ENCODE peak calls at places on chromosomes 13 and 19, in four cellular contexts. One of them, this sample, is unnamed.

GRCh38 chr13:29270536-29271045 is 324.9 kb downstream of the SLC7A1 start:
- DNase-seq in GM12878: no peak
- DNase-seq in IMR-90: no peak
- DNase-seq in H1: no peak
- DNase-seq in this sample: no peak

GRCh38 chr19:13122980-13123957 is 5.2 kb downstream of the NACC1 start:
- DNase-seq in GM12878: no peak
- DNase-seq in IMR-90: no peak
- DNase-seq in H1: no peak
- DNase-seq in this sample: no peak

GRCh38 chr19:49507803-49508494 is 4.5 kb upstream of the FCGRT start:
- DNase-seq in GM12878: no peak
- DNase-seq in IMR-90: no peak
- DNase-seq in H1: no peak
- DNase-seq in this sample: no peak

GRCh38 chr13:25847635-25848616 is 203.9 kb downstream of the SHISA2 start:
- DNase-seq in GM12878: no peak
- DNase-seq in IMR-90: no peak
- DNase-seq in H1: no peak
- DNase-seq in this sample: no peak

GRCh38 chr13:44263920-44264610 is 109.6 kb upstream of the SERP2 start:
- DNase-seq in GM12878: no peak
- DNase-seq in IMR-90: peak
- DNase-seq in H1: no peak
- DNase-seq in this sample: no peak

GRCh38 chr13:51805925-51806324 is 2.0 kb upstream of the DHRS12 start:
- DNase-seq in GM12878: no peak
- DNase-seq in IMR-90: no peak
- DNase-seq in H1: no peak
- DNase-seq in this sample: no peak

GRCh38 chr13:26957163-26957562 is 196.6 kb upstream of the GPR12 start:
- DNase-seq in GM12878: no peak
- DNase-seq in IMR-90: no peak
- DNase-seq in H1: no peak
- DNase-seq in this sample: no peak

GRCh38 chr13:106617561-106617960 is 49.6 kb upstream of the ARGLU1 start:
- DNase-seq in GM12878: no peak
- DNase-seq in IMR-90: peak
- DNase-seq in H1: no peak
- DNase-seq in this sample: no peak

GRCh38 chr13:111620586-111620985 is 300.1 kb downstream of the TEX29 start:
- DNase-seq in GM12878: no peak
- DNase-seq in IMR-90: no peak
- DNase-seq in H1: no peak
- DNase-seq in this sample: no peak

GRCh38 chr19:48779636-48780035 is 24.3 kb downstream of the FGF21 start:
- DNase-seq in GM12878: no peak
- DNase-seq in IMR-90: no peak
- DNase-seq in H1: no peak
- DNase-seq in this sample: peak

GRCh38 chr13:104008571-104009435 is 942.6 kb upstream of the SLC10A2 start:
- DNase-seq in GM12878: no peak
- DNase-seq in IMR-90: peak
- DNase-seq in H1: no peak
- DNase-seq in this sample: no peak

GRCh38 chr19:8305798-8306197 is 2.4 kb downstream of the CD320 start:
- DNase-seq in GM12878: no peak
- DNase-seq in IMR-90: no peak
- DNase-seq in H1: no peak
- DNase-seq in this sample: no peak

GRCh38 chr19:9981406-9982260 is 28.7 kb downstream of the COL5A3 start:
- DNase-seq in GM12878: no peak
- DNase-seq in IMR-90: no peak
- DNase-seq in H1: no peak
- DNase-seq in this sample: no peak

GRCh38 chr19:39595950-39596349 is 6.4 kb upstream of the LGALS13 start:
- DNase-seq in GM12878: no peak
- DNase-seq in IMR-90: no peak
- DNase-seq in H1: no peak
- DNase-seq in this sample: no peak

GRCh38 chr19:33514885-33515485 is 6.6 kb downstream of the PEPD start:
- DNase-seq in GM12878: no peak
- DNase-seq in IMR-90: peak
- DNase-seq in H1: no peak
- DNase-seq in this sample: no peak

GRCh38 chr19:45098521-45099464 is 5.8 kb downstream of the PPP1R37 start:
- DNase-seq in GM12878: no peak
- DNase-seq in IMR-90: peak
- DNase-seq in H1: no peak
- DNase-seq in this sample: no peak

GRCh38 chr19:6459356-6460098 is at the start of gene SLC25A23:
- DNase-seq in GM12878: peak
- DNase-seq in IMR-90: peak
- DNase-seq in H1: peak
- DNase-seq in this sample: peak

GRCh38 chr19:51509823-51510660 is 8.4 kb upstream of the SIGLEC12 start:
- DNase-seq in GM12878: no peak
- DNase-seq in IMR-90: no peak
- DNase-seq in H1: no peak
- DNase-seq in this sample: peak

GRCh38 chr13:64234255-64234654 is 2818.6 kb upstream of the PCDH20 start:
- DNase-seq in GM12878: no peak
- DNase-seq in IMR-90: peak
- DNase-seq in H1: no peak
- DNase-seq in this sample: no peak

GRCh38 chr13:33125821-33126570 is 109.8 kb downstream of the KL start:
- DNase-seq in GM12878: no peak
- DNase-seq in IMR-90: peak
- DNase-seq in H1: no peak
- DNase-seq in this sample: no peak

GRCh38 chr13:76974618-76974975 is 17.3 kb upstream of the CLN5 start:
- DNase-seq in GM12878: no peak
- DNase-seq in IMR-90: no peak
- DNase-seq in H1: no peak
- DNase-seq in this sample: no peak

GRCh38 chr19:821228-821975 is at the start of gene PLPPR3:
- DNase-seq in GM12878: no peak
- DNase-seq in IMR-90: no peak
- DNase-seq in H1: peak
- DNase-seq in this sample: peak

GRCh38 chr13:78160793-78161192 is 242.2 kb upstream of the EDNRB start:
- DNase-seq in GM12878: no peak
- DNase-seq in IMR-90: peak
- DNase-seq in H1: no peak
- DNase-seq in this sample: no peak

GRCh38 chr19:35344511-35345031 is 3.1 kb upstream of the FFAR1 start:
- DNase-seq in GM12878: no peak
- DNase-seq in IMR-90: no peak
- DNase-seq in H1: peak
- DNase-seq in this sample: no peak

GRCh38 chr19:55593096-55593772 is 6.1 kb downstream of the FIZ1 start:
- DNase-seq in GM12878: no peak
- DNase-seq in IMR-90: no peak
- DNase-seq in H1: no peak
- DNase-seq in this sample: no peak

GRCh38 chr13:32911506-32911905 is 104.7 kb upstream of the KL start:
- DNase-seq in GM12878: no peak
- DNase-seq in IMR-90: peak
- DNase-seq in H1: no peak
- DNase-seq in this sample: peak

GRCh38 chr19:58054792-58055482 is 4.1 kb upstream of the ZNF135 start:
- DNase-seq in GM12878: no peak
- DNase-seq in IMR-90: peak
- DNase-seq in H1: peak
- DNase-seq in this sample: no peak

GRCh38 chr13:99969934-99970760 is 1.4 kb downstream of the ZIC5 start:
- DNase-seq in GM12878: no peak
- DNase-seq in IMR-90: no peak
- DNase-seq in H1: peak
- DNase-seq in this sample: peak

GRCh38 chr19:51440846-51441409 is 17.3 kb downstream of the SIGLEC8 start:
- DNase-seq in GM12878: no peak
- DNase-seq in IMR-90: no peak
- DNase-seq in H1: no peak
- DNase-seq in this sample: peak

GRCh38 chr19:46411088-46412033 is 2.0 kb downstream of the CCDC8 start:
- DNase-seq in GM12878: no peak
- DNase-seq in IMR-90: no peak
- DNase-seq in H1: no peak
- DNase-seq in this sample: peak

GRCh38 chr19:41920878-41921277 is 7.4 kb downstream of the ERFL start:
- DNase-seq in GM12878: no peak
- DNase-seq in IMR-90: no peak
- DNase-seq in H1: no peak
- DNase-seq in this sample: no peak

GRCh38 chr13:106561551-106562170 is 6.3 kb downstream of the ARGLU1 start:
- DNase-seq in GM12878: peak
- DNase-seq in IMR-90: peak
- DNase-seq in H1: no peak
- DNase-seq in this sample: no peak

GRCh38 chr13:59464926-59465325 is 698.8 kb downstream of the DIAPH3 start:
- DNase-seq in GM12878: no peak
- DNase-seq in IMR-90: no peak
- DNase-seq in H1: no peak
- DNase-seq in this sample: no peak

GRCh38 chr19:46944123-46944718 is 75.4 kb upstream of the NPAS1 start:
- DNase-seq in GM12878: no peak
- DNase-seq in IMR-90: no peak
- DNase-seq in H1: no peak
- DNase-seq in this sample: no peak

DNA sequence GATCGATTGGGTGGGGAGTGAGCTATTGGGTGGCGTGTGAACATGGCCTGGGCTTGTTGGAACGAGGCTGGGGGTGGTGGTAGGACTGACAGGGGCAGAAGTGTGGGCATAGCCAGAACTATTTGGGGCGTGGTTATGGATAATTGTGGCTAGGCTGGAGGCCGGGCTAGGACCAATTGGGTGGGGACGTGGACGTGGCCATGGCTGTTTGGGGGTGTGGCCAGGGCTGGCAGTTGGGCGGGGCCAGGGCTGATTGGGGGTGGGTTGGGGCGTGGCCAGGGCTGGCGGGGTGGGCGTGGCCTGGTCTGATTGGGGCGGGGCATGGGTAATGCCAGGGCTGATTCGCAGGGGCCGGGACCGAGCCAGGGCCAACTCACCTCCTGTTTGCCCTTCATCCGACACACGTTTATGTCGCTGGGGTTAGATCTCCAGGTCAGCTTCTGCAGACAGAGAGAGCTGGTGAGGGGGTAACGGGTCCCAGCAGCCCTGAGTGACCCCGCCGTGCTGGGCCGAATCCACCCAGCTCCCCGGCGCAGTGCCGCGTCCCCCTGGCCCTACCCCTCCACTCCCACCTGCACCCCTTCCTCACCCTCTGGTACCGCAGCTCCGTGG is 2.8 kb downstream of the SEMA6B start:
- DNase-seq in GM12878: no peak
- DNase-seq in IMR-90: no peak
- DNase-seq in H1: peak
- DNase-seq in this sample: peak
- TF ChIP-seq CHD1 in GM12878: no peak
- TF ChIP-seq CHD1 in IMR-90: no peak
- TF ChIP-seq CHD1 in H1: no peak
- TF ChIP-seq CHD1 in this sample: no peak

GRCh38 chr13:20667857-20668256 is 35.6 kb upstream of the IL17D start:
- DNase-seq in GM12878: no peak
- DNase-seq in IMR-90: peak
- DNase-seq in H1: no peak
- DNase-seq in this sample: no peak

GRCh38 chr13:20666948-20667347 is 36.6 kb upstream of the IL17D start:
- DNase-seq in GM12878: no peak
- DNase-seq in IMR-90: no peak
- DNase-seq in H1: no peak
- DNase-seq in this sample: no peak

GRCh38 chr13:20658451-20658850 is 45.0 kb upstream of the IL17D start:
- DNase-seq in GM12878: no peak
- DNase-seq in IMR-90: no peak
- DNase-seq in H1: no peak
- DNase-seq in this sample: no peak

GRCh38 chr13:20669162-20669561 is 34.3 kb upstream of the IL17D start:
- DNase-seq in GM12878: peak
- DNase-seq in IMR-90: no peak
- DNase-seq in H1: no peak
- DNase-seq in this sample: no peak

GRCh38 chr13:20664304-20664703 is 39.2 kb upstream of the IL17D start:
- DNase-seq in GM12878: no peak
- DNase-seq in IMR-90: no peak
- DNase-seq in H1: no peak
- DNase-seq in this sample: no peak
- TF ChIP-seq CHD1 in GM12878: no peak
- TF ChIP-seq CHD1 in IMR-90: no peak
- TF ChIP-seq CHD1 in H1: no peak
- TF ChIP-seq CHD1 in this sample: no peak

GRCh38 chr13:112930192-112930591 is 38.8 kb upstream of the MCF2L start:
- DNase-seq in GM12878: no peak
- DNase-seq in IMR-90: no peak
- DNase-seq in H1: no peak
- DNase-seq in this sample: no peak

GRCh38 chr13:112931028-112931934 is 37.7 kb upstream of the MCF2L start:
- DNase-seq in GM12878: no peak
- DNase-seq in IMR-90: peak
- DNase-seq in H1: no peak
- DNase-seq in this sample: peak

GRCh38 chr13:112933649-112934048 is 35.4 kb upstream of the MCF2L start:
- DNase-seq in GM12878: no peak
- DNase-seq in IMR-90: no peak
- DNase-seq in H1: no peak
- DNase-seq in this sample: no peak

GRCh38 chr13:112932971-112933370 is 36.0 kb upstream of the MCF2L start:
- DNase-seq in GM12878: no peak
- DNase-seq in IMR-90: no peak
- DNase-seq in H1: no peak
- DNase-seq in this sample: no peak

GRCh38 chr13:112934075-112934474 is 34.9 kb upstream of the MCF2L start:
- DNase-seq in GM12878: no peak
- DNase-seq in IMR-90: no peak
- DNase-seq in H1: peak
- DNase-seq in this sample: no peak
- TF ChIP-seq CHD1 in GM12878: no peak
- TF ChIP-seq CHD1 in IMR-90: no peak
- TF ChIP-seq CHD1 in H1: no peak
- TF ChIP-seq CHD1 in this sample: no peak

GRCh38 chr19:1860133-1860775 is 3.1 kb downstream of the KLF16 start:
- DNase-seq in GM12878: no peak
- DNase-seq in IMR-90: peak
- DNase-seq in H1: peak
- DNase-seq in this sample: peak

GRCh38 chr19:1860821-1861598 is 2.4 kb downstream of the KLF16 start:
- DNase-seq in GM12878: no peak
- DNase-seq in IMR-90: no peak
- DNase-seq in H1: no peak
- DNase-seq in this sample: no peak

GRCh38 chr19:1858412-1859081 is 4.8 kb downstream of the KLF16 start:
- DNase-seq in GM12878: no peak
- DNase-seq in IMR-90: no peak
- DNase-seq in H1: no peak
- DNase-seq in this sample: no peak

GRCh38 chr19:1857648-1858326 is 5.6 kb downstream of the KLF16 start:
- DNase-seq in GM12878: no peak
- DNase-seq in IMR-90: no peak
- DNase-seq in H1: no peak
- DNase-seq in this sample: no peak

GRCh38 chr19:1859319-1859718 is 4.1 kb downstream of the KLF16 start:
- DNase-seq in GM12878: no peak
- DNase-seq in IMR-90: no peak
- DNase-seq in H1: peak
- DNase-seq in this sample: no peak
- TF ChIP-seq CHD1 in GM12878: no peak
- TF ChIP-seq CHD1 in IMR-90: no peak
- TF ChIP-seq CHD1 in H1: no peak
- TF ChIP-seq CHD1 in this sample: no peak

This sample was measured in K562.